ENCODE peak calls at places on chromosomes 5 and 9, in nine cellular contexts. N is PC-9; D is cardiac muscle cell; T is mesenchymal stem cell; R is transverse colon; G is right lobe of liver; Y is lower lobe of right lung; W is HCT116; H is CD8-positive, alpha-beta T cell. U is an unnamed sample.

GRCh38 chr9:31248156-31248555 is 1136.3 kb upstream of the ACO1 start:
- DNase-seq in N (no peak), D (no peak), T (no peak), R (no peak), G (no peak), Y (no peak), W (no peak), H (no peak), U (no peak)

GRCh38 chr5:113896789-113897188 is 383.3 kb downstream of the YTHDC2 start:
- DNase-seq in N (no peak), D (no peak), T (no peak), R (no peak), G (no peak), Y (no peak), W (no peak), H (no peak), U (no peak)

GRCh38 chr5:127063236-127063913 is 9.9 kb downstream of the C5orf63 start:
- DNase-seq in N (no peak), D (no peak), T (no peak), R (no peak), G (no peak), Y (no peak), W (no peak), H (no peak), U (no peak)

GRCh38 chr5:175747539-175748060 is 89.7 kb downstream of the HRH2 start:
- DNase-seq in N (no peak), D (no peak), T (no peak), R (no peak), G (no peak), Y (no peak), W (no peak), H (no peak), U (no peak)

GRCh38 chr5:143008809-143009521 is 238.8 kb downstream of the ARHGAP26 start:
- DNase-seq in N (peak; percentile 16), D (peak; percentile 74), T (peak; percentile 94), R (peak; percentile 46), G (no peak), Y (peak; percentile 49), W (peak; percentile 79), H (peak; percentile 60), U (peak; percentile 100)

GRCh38 chr5:161847896-161848510 is at the start of gene GABRA1:
- DNase-seq in N (no peak), D (peak; percentile 3), T (no peak), R (no peak), G (no peak), Y (no peak), W (no peak), H (no peak), U (no peak)

GRCh38 chr5:14424011-14424685 is 157.4 kb upstream of the OTULINL start:
- DNase-seq in N (no peak), D (no peak), T (no peak), R (no peak), G (no peak), Y (no peak), W (no peak), H (no peak), U (no peak)

GRCh38 chr5:167939686-167940085 is 351.8 kb upstream of the WWC1 start:
- DNase-seq in N (no peak), D (no peak), T (no peak), R (no peak), G (no peak), Y (no peak), W (no peak), H (no peak), U (peak; percentile 78)

GRCh38 chr9:36161187-36161586 is 8.0 kb upstream of the CCIN start:
- DNase-seq in N (no peak), D (peak; percentile 30), T (peak; percentile 42), R (no peak), G (no peak), Y (no peak), W (no peak), H (no peak), U (peak; percentile 71)

GRCh38 chr9:111965566-111966019 is 69.0 kb downstream of the UGCG start:
- DNase-seq in N (no peak), D (peak; percentile 82), T (peak; percentile 97), R (no peak), G (no peak), Y (no peak), W (peak; percentile 83), H (no peak), U (peak; percentile 99)

GRCh38 chr9:96491079-96491879 is 41.3 kb downstream of the HABP4 start:
- DNase-seq in N (no peak), D (peak; percentile 67), T (no peak), R (no peak), G (no peak), Y (no peak), W (peak; percentile 35), H (peak; percentile 11), U (no peak)

GRCh38 chr5:92951746-92952145 is 629.3 kb downstream of the NR2F1-AS1 start:
- DNase-seq in N (no peak), D (no peak), T (no peak), R (no peak), G (no peak), Y (no peak), W (no peak), H (no peak), U (no peak)

GRCh38 chr5:142063878-142064331 is 44.7 kb upstream of the NDFIP1 start:
- DNase-seq in N (no peak), D (peak; percentile 87), T (peak; percentile 36), R (peak; percentile 13), G (no peak), Y (no peak), W (no peak), H (peak; percentile 31), U (peak; percentile 42)

GRCh38 chr9:33138768-33139167 is 28.4 kb downstream of the B4GALT1 start:
- DNase-seq in N (no peak), D (no peak), T (no peak), R (no peak), G (no peak), Y (no peak), W (no peak), H (no peak), U (no peak)

GRCh38 chr5:117425163-117425562 is 850.5 kb upstream of the SEMA6A start:
- DNase-seq in N (no peak), D (no peak), T (no peak), R (no peak), G (no peak), Y (no peak), W (no peak), H (no peak), U (no peak)

GRCh38 chr9:69582544-69583297 is 89.5 kb downstream of the APBA1 start:
- DNase-seq in N (peak; percentile 2), D (no peak), T (peak; percentile 17), R (no peak), G (no peak), Y (no peak), W (no peak), H (no peak), U (peak; percentile 17)

GRCh38 chr5:115377468-115378217 is 81.2 kb upstream of the CCDC112 start:
- DNase-seq in N (no peak), D (peak; percentile 86), T (peak; percentile 87), R (no peak), G (no peak), Y (no peak), W (peak; percentile 35), H (no peak), U (peak; percentile 95)

GRCh38 chr5:96315431-96315830 is 117.6 kb downstream of the PCSK1 start:
- DNase-seq in N (no peak), D (no peak), T (no peak), R (no peak), G (no peak), Y (no peak), W (no peak), H (no peak), U (no peak)

GRCh38 chr5:96316487-96316886 is 116.6 kb downstream of the PCSK1 start:
- DNase-seq in N (no peak), D (no peak), T (no peak), R (no peak), G (no peak), Y (no peak), W (no peak), H (no peak), U (no peak)

GRCh38 chr5:96316017-96316416 is 117.0 kb downstream of the PCSK1 start:
- DNase-seq in N (no peak), D (no peak), T (no peak), R (no peak), G (no peak), Y (no peak), W (no peak), H (no peak), U (no peak)

DNA sequence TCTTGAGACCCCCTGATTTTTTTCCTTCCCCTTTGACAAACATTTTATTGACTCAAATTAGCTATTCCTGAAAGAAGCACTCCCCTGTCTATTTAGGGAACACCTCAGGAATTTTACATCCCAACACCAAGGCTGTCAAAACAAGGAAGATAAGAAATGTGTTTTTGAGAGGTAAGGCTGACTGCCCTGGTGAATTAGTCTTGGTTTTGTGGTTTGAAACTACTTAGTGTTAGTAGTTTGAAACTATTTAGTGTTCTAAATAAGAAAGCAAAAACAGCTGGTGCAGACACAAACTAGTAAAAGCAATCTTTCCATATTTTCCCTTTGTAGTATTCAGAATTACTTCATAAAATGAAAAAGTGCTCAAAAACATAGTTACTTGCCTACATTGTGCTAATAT is 120.7 kb downstream of the PCSK1 start:
- DNase-seq in N (no peak), D (no peak), T (no peak), R (no peak), G (no peak), Y (no peak), W (no peak), H (no peak), U (no peak)
- H3K4me3 ChIP-seq in N (no peak overlapping the region), D (no peak overlapping the region), T (no peak overlapping the region), R (no peak overlapping the region), G (no peak overlapping the region), Y (no peak overlapping the region), W (no peak overlapping the region), H (no peak overlapping the region), U (no peak overlapping the region)

DNA sequence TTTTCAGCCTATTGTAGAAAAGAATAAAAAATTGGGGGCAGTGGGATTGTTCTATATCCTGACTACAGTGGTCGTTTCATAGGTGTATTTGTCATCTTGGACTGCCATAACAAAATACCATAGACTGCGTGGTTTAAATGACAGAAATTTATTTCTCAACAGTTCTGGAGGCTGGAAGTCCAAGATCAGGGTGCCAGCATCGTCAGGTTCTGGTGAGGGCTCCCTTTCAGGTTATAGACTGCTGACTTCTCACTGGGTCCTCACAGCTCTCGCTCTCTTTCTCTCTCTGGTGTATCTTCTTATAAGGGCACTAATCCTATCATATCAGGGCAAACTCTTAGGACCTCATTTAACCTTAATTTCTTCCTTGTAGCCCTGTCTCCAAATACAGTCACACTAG is 356.7 kb upstream of the TRPC7 start:
- DNase-seq in N (no peak), D (no peak), T (no peak), R (no peak), G (no peak), Y (no peak), W (no peak), H (no peak), U (no peak)
- H3K4me3 ChIP-seq in N (no peak overlapping the region), D (no peak overlapping the region), T (no peak overlapping the region), R (no peak overlapping the region), G (no peak overlapping the region), Y (no peak overlapping the region), W (no peak overlapping the region), H (no peak overlapping the region), U (no peak overlapping the region)

GRCh38 chr5:84385705-84386104 is 1.0 kb upstream of the EDIL3 start:
- DNase-seq in N (no peak), D (no peak), T (peak; percentile 32), R (no peak), G (no peak), Y (no peak), W (no peak), H (no peak), U (no peak)
- H3K4me3 ChIP-seq in N (no peak overlapping the region), D (no peak overlapping the region), T (peak overlapping the region; percentile 88), R (no peak overlapping the region), G (no peak overlapping the region), Y (peak overlapping the region; percentile 58), W (no peak overlapping the region), H (no peak overlapping the region), U (no peak overlapping the region)

GRCh38 chr9:128100581-128100980 is 26.9 kb downstream of the PTGES2 start:
- DNase-seq in N (no peak), D (no peak), T (no peak), R (no peak), G (no peak), Y (peak; percentile 38), W (no peak), H (no peak), U (no peak)
- H3K4me3 ChIP-seq in N (no peak overlapping the region), D (no peak overlapping the region), T (peak overlapping the region; percentile 82), R (no peak overlapping the region), G (peak overlapping the region; percentile 61), Y (peak overlapping the region; percentile 61), W (no peak overlapping the region), H (no peak overlapping the region), U (no peak overlapping the region)